ENCODE peak calls at places on chromosome X, in ten cellular contexts. One of them, this sample, is unnamed.
A peak's percentile ranks its signal among the peaks of the same experiment; 100 is the strongest.

GRCh38 chrX:110066488-110067225 is 63.7 kb downstream of the TMEM164 start:
- DNase-seq in small intestine: no peak
- DNase-seq in heart left ventricle: no peak
- DNase-seq in CD4-positive, alpha-beta T cell: no peak
- DNase-seq in hepatocyte: no peak
- DNase-seq in SK-N-SH: no peak
- DNase-seq in OCI-LY7: no peak
- DNase-seq in A673: no peak
- DNase-seq in AG04450: no peak
- DNase-seq in heart right ventricle: no peak
- DNase-seq in this sample: no peak

GRCh38 chrX:35622021-35622420 is 176.1 kb upstream of the MAGEB16 start:
- DNase-seq in small intestine: no peak
- DNase-seq in heart left ventricle: no peak
- DNase-seq in CD4-positive, alpha-beta T cell: no peak
- DNase-seq in hepatocyte: no peak
- DNase-seq in SK-N-SH: no peak
- DNase-seq in OCI-LY7: no peak
- DNase-seq in A673: no peak
- DNase-seq in AG04450: no peak
- DNase-seq in heart right ventricle: no peak
- DNase-seq in this sample: no peak

GRCh38 chrX:121504148-121504547 is 456.7 kb downstream of the GLUD2 start:
- DNase-seq in small intestine: no peak
- DNase-seq in heart left ventricle: no peak
- DNase-seq in CD4-positive, alpha-beta T cell: no peak
- DNase-seq in hepatocyte: no peak
- DNase-seq in SK-N-SH: no peak
- DNase-seq in OCI-LY7: no peak
- DNase-seq in A673: peak; percentile 0
- DNase-seq in AG04450: no peak
- DNase-seq in heart right ventricle: no peak
- DNase-seq in this sample: no peak

GRCh38 chrX:274904-275475 is 6.2 kb upstream of the PLCXD1 start:
- DNase-seq in small intestine: peak; percentile 71
- DNase-seq in heart left ventricle: peak; percentile 65
- DNase-seq in CD4-positive, alpha-beta T cell: no peak
- DNase-seq in hepatocyte: peak; percentile 72
- DNase-seq in SK-N-SH: no peak
- DNase-seq in OCI-LY7: no peak
- DNase-seq in A673: peak; percentile 64
- DNase-seq in AG04450: no peak
- DNase-seq in heart right ventricle: peak; percentile 54
- DNase-seq in this sample: peak; percentile 93

GRCh38 chrX:153504445-153505016 is 9.8 kb downstream of the BGN start:
- DNase-seq in small intestine: no peak
- DNase-seq in heart left ventricle: no peak
- DNase-seq in CD4-positive, alpha-beta T cell: no peak
- DNase-seq in hepatocyte: no peak
- DNase-seq in SK-N-SH: no peak
- DNase-seq in OCI-LY7: peak; percentile 9
- DNase-seq in A673: no peak
- DNase-seq in AG04450: no peak
- DNase-seq in heart right ventricle: no peak
- DNase-seq in this sample: no peak

GRCh38 chrX:39196192-39197102 is 395.2 kb downstream of the MID1IP1 start:
- DNase-seq in small intestine: peak; percentile 42
- DNase-seq in heart left ventricle: no peak
- DNase-seq in CD4-positive, alpha-beta T cell: no peak
- DNase-seq in hepatocyte: no peak
- DNase-seq in SK-N-SH: no peak
- DNase-seq in OCI-LY7: peak; percentile 11
- DNase-seq in A673: peak; percentile 62
- DNase-seq in AG04450: no peak
- DNase-seq in heart right ventricle: no peak
- DNase-seq in this sample: no peak

GRCh38 chrX:22134681-22135080 is 102.6 kb downstream of the PHEX start:
- DNase-seq in small intestine: no peak
- DNase-seq in heart left ventricle: no peak
- DNase-seq in CD4-positive, alpha-beta T cell: no peak
- DNase-seq in hepatocyte: peak; percentile 39
- DNase-seq in SK-N-SH: peak; percentile 47
- DNase-seq in OCI-LY7: no peak
- DNase-seq in A673: no peak
- DNase-seq in AG04450: peak; percentile 49
- DNase-seq in heart right ventricle: no peak
- DNase-seq in this sample: no peak

GRCh38 chrX:15675490-15675921 is 10.9 kb upstream of the CLTRN start:
- DNase-seq in small intestine: peak; percentile 77
- DNase-seq in heart left ventricle: peak; percentile 83
- DNase-seq in CD4-positive, alpha-beta T cell: peak; percentile 70
- DNase-seq in hepatocyte: peak; percentile 88
- DNase-seq in SK-N-SH: peak; percentile 86
- DNase-seq in OCI-LY7: peak; percentile 80
- DNase-seq in A673: peak; percentile 89
- DNase-seq in AG04450: no peak
- DNase-seq in heart right ventricle: peak; percentile 72
- DNase-seq in this sample: peak; percentile 79

GRCh38 chrX:1537031-1537715 is at the start of gene P2RY8:
- DNase-seq in small intestine: peak; percentile 35
- DNase-seq in heart left ventricle: peak; percentile 61
- DNase-seq in CD4-positive, alpha-beta T cell: peak; percentile 77
- DNase-seq in hepatocyte: peak; percentile 43
- DNase-seq in SK-N-SH: no peak
- DNase-seq in OCI-LY7: peak; percentile 91
- DNase-seq in A673: peak; percentile 83
- DNase-seq in AG04450: no peak
- DNase-seq in heart right ventricle: peak; percentile 37
- DNase-seq in this sample: no peak

GRCh38 chrX:12974217-12974796 is 603 bp upstream of the TMSB4X start:
- DNase-seq in small intestine: no peak
- DNase-seq in heart left ventricle: peak; percentile 79
- DNase-seq in CD4-positive, alpha-beta T cell: no peak
- DNase-seq in hepatocyte: peak; percentile 85
- DNase-seq in SK-N-SH: peak; percentile 46
- DNase-seq in OCI-LY7: peak; percentile 59
- DNase-seq in A673: peak; percentile 28
- DNase-seq in AG04450: no peak
- DNase-seq in heart right ventricle: peak; percentile 63
- DNase-seq in this sample: peak; percentile 54

GRCh38 chrX:35886135-35886534 is 33.4 kb upstream of the CFAP47 start:
- DNase-seq in small intestine: no peak
- DNase-seq in heart left ventricle: no peak
- DNase-seq in CD4-positive, alpha-beta T cell: no peak
- DNase-seq in hepatocyte: no peak
- DNase-seq in SK-N-SH: no peak
- DNase-seq in OCI-LY7: no peak
- DNase-seq in A673: no peak
- DNase-seq in AG04450: no peak
- DNase-seq in heart right ventricle: no peak
- DNase-seq in this sample: no peak

GRCh38 chrX:134669378-134670098 is 11.3 kb upstream of the PLAC1 start:
- DNase-seq in small intestine: no peak
- DNase-seq in heart left ventricle: peak; percentile 47
- DNase-seq in CD4-positive, alpha-beta T cell: no peak
- DNase-seq in hepatocyte: peak; percentile 55
- DNase-seq in SK-N-SH: peak; percentile 23
- DNase-seq in OCI-LY7: no peak
- DNase-seq in A673: no peak
- DNase-seq in AG04450: peak; percentile 78
- DNase-seq in heart right ventricle: peak; percentile 10
- DNase-seq in this sample: no peak

GRCh38 chrX:78476701-78477100 is 149.3 kb upstream of the CYSLTR1 start:
- DNase-seq in small intestine: no peak
- DNase-seq in heart left ventricle: no peak
- DNase-seq in CD4-positive, alpha-beta T cell: no peak
- DNase-seq in hepatocyte: no peak
- DNase-seq in SK-N-SH: no peak
- DNase-seq in OCI-LY7: no peak
- DNase-seq in A673: no peak
- DNase-seq in AG04450: no peak
- DNase-seq in heart right ventricle: no peak
- DNase-seq in this sample: no peak

GRCh38 chrX:48966796-48967579 is 4.7 kb downstream of the KCND1 start:
- DNase-seq in small intestine: no peak
- DNase-seq in heart left ventricle: no peak
- DNase-seq in CD4-positive, alpha-beta T cell: no peak
- DNase-seq in hepatocyte: no peak
- DNase-seq in SK-N-SH: no peak
- DNase-seq in OCI-LY7: no peak
- DNase-seq in A673: no peak
- DNase-seq in AG04450: no peak
- DNase-seq in heart right ventricle: no peak
- DNase-seq in this sample: no peak

GRCh38 chrX:118807151-118808017 is 16.2 kb upstream of the ZCCHC12 start:
- DNase-seq in small intestine: peak; percentile 34
- DNase-seq in heart left ventricle: no peak
- DNase-seq in CD4-positive, alpha-beta T cell: no peak
- DNase-seq in hepatocyte: peak; percentile 48
- DNase-seq in SK-N-SH: peak; percentile 45
- DNase-seq in OCI-LY7: peak; percentile 39
- DNase-seq in A673: peak; percentile 65
- DNase-seq in AG04450: no peak
- DNase-seq in heart right ventricle: no peak
- DNase-seq in this sample: peak; percentile 48

GRCh38 chrX:129247642-129248041 is 275.6 kb downstream of the SMARCA1 start:
- DNase-seq in small intestine: no peak
- DNase-seq in heart left ventricle: no peak
- DNase-seq in CD4-positive, alpha-beta T cell: no peak
- DNase-seq in hepatocyte: no peak
- DNase-seq in SK-N-SH: no peak
- DNase-seq in OCI-LY7: no peak
- DNase-seq in A673: no peak
- DNase-seq in AG04450: no peak
- DNase-seq in heart right ventricle: no peak
- DNase-seq in this sample: no peak

GRCh38 chrX:133926809-133927208 is 58.6 kb downstream of the GPC3 start:
- DNase-seq in small intestine: no peak
- DNase-seq in heart left ventricle: no peak
- DNase-seq in CD4-positive, alpha-beta T cell: no peak
- DNase-seq in hepatocyte: no peak
- DNase-seq in SK-N-SH: no peak
- DNase-seq in OCI-LY7: no peak
- DNase-seq in A673: no peak
- DNase-seq in AG04450: no peak
- DNase-seq in heart right ventricle: no peak
- DNase-seq in this sample: no peak

GRCh38 chrX:146054311-146054710 is 236.7 kb downstream of the SLITRK2 start:
- DNase-seq in small intestine: no peak
- DNase-seq in heart left ventricle: no peak
- DNase-seq in CD4-positive, alpha-beta T cell: no peak
- DNase-seq in hepatocyte: no peak
- DNase-seq in SK-N-SH: no peak
- DNase-seq in OCI-LY7: no peak
- DNase-seq in A673: no peak
- DNase-seq in AG04450: no peak
- DNase-seq in heart right ventricle: no peak
- DNase-seq in this sample: no peak

GRCh38 chrX:146056511-146057081 is 239.0 kb downstream of the SLITRK2 start:
- DNase-seq in small intestine: no peak
- DNase-seq in heart left ventricle: no peak
- DNase-seq in CD4-positive, alpha-beta T cell: no peak
- DNase-seq in hepatocyte: no peak
- DNase-seq in SK-N-SH: no peak
- DNase-seq in OCI-LY7: no peak
- DNase-seq in A673: no peak
- DNase-seq in AG04450: no peak
- DNase-seq in heart right ventricle: no peak
- DNase-seq in this sample: no peak

GRCh38 chrX:146055733-146056132 is 238.1 kb downstream of the SLITRK2 start:
- DNase-seq in small intestine: no peak
- DNase-seq in heart left ventricle: no peak
- DNase-seq in CD4-positive, alpha-beta T cell: no peak
- DNase-seq in hepatocyte: no peak
- DNase-seq in SK-N-SH: no peak
- DNase-seq in OCI-LY7: no peak
- DNase-seq in A673: no peak
- DNase-seq in AG04450: no peak
- DNase-seq in heart right ventricle: no peak
- DNase-seq in this sample: no peak
- H3K9me3 ChIP-seq in small intestine: no peaks in the 10 kb centered on the region
- H3K9me3 ChIP-seq in heart left ventricle: no peaks in the 10 kb centered on the region
- H3K9me3 ChIP-seq in CD4-positive, alpha-beta T cell: no peaks in the 10 kb centered on the region
- H3K9me3 ChIP-seq in hepatocyte: no peaks in the 10 kb centered on the region
- H3K9me3 ChIP-seq in SK-N-SH: no peaks in the 10 kb centered on the region
- H3K9me3 ChIP-seq in OCI-LY7: no peaks in the 10 kb centered on the region
- H3K9me3 ChIP-seq in A673: peaks cover 18% of the 10 kb centered on the region
- H3K9me3 ChIP-seq in AG04450: no peaks in the 10 kb centered on the region
- H3K9me3 ChIP-seq in heart right ventricle: no peaks in the 10 kb centered on the region
- H3K9me3 ChIP-seq in this sample: peaks cover 44% of the 10 kb centered on the region

GRCh38 chrX:63919081-63919480 is 134.1 kb upstream of the ARHGEF9 start:
- DNase-seq in small intestine: no peak
- DNase-seq in heart left ventricle: no peak
- DNase-seq in CD4-positive, alpha-beta T cell: no peak
- DNase-seq in hepatocyte: no peak
- DNase-seq in SK-N-SH: no peak
- DNase-seq in OCI-LY7: no peak
- DNase-seq in A673: no peak
- DNase-seq in AG04450: no peak
- DNase-seq in heart right ventricle: no peak
- DNase-seq in this sample: no peak
- H3K9me3 ChIP-seq in small intestine: no peaks in the 10 kb centered on the region
- H3K9me3 ChIP-seq in heart left ventricle: peaks cover 2% of the 10 kb centered on the region
- H3K9me3 ChIP-seq in CD4-positive, alpha-beta T cell: peaks cover 4% of the 10 kb centered on the region
- H3K9me3 ChIP-seq in hepatocyte: no peaks in the 10 kb centered on the region
- H3K9me3 ChIP-seq in SK-N-SH: no peaks in the 10 kb centered on the region
- H3K9me3 ChIP-seq in OCI-LY7: no peaks in the 10 kb centered on the region
- H3K9me3 ChIP-seq in A673: peaks cover 29% of the 10 kb centered on the region
- H3K9me3 ChIP-seq in AG04450: no peaks in the 10 kb centered on the region
- H3K9me3 ChIP-seq in heart right ventricle: peaks cover under 1% of the 10 kb centered on the region
- H3K9me3 ChIP-seq in this sample: peaks cover 69% of the 10 kb centered on the region

GRCh38 chrX:81577028-81577427 is 375.1 kb downstream of the SH3BGRL start:
- DNase-seq in small intestine: no peak
- DNase-seq in heart left ventricle: no peak
- DNase-seq in CD4-positive, alpha-beta T cell: no peak
- DNase-seq in hepatocyte: no peak
- DNase-seq in SK-N-SH: no peak
- DNase-seq in OCI-LY7: no peak
- DNase-seq in A673: no peak
- DNase-seq in AG04450: no peak
- DNase-seq in heart right ventricle: no peak
- DNase-seq in this sample: no peak
- H3K9me3 ChIP-seq in small intestine: no peaks in the 10 kb centered on the region
- H3K9me3 ChIP-seq in heart left ventricle: no peaks in the 10 kb centered on the region
- H3K9me3 ChIP-seq in CD4-positive, alpha-beta T cell: no peaks in the 10 kb centered on the region
- H3K9me3 ChIP-seq in hepatocyte: no peaks in the 10 kb centered on the region
- H3K9me3 ChIP-seq in SK-N-SH: no peaks in the 10 kb centered on the region
- H3K9me3 ChIP-seq in OCI-LY7: no peaks in the 10 kb centered on the region
- H3K9me3 ChIP-seq in A673: peaks cover 11% of the 10 kb centered on the region
- H3K9me3 ChIP-seq in AG04450: peaks cover 5% of the 10 kb centered on the region
- H3K9me3 ChIP-seq in heart right ventricle: no peaks in the 10 kb centered on the region
- H3K9me3 ChIP-seq in this sample: peaks cover 20% of the 10 kb centered on the region

DNA sequence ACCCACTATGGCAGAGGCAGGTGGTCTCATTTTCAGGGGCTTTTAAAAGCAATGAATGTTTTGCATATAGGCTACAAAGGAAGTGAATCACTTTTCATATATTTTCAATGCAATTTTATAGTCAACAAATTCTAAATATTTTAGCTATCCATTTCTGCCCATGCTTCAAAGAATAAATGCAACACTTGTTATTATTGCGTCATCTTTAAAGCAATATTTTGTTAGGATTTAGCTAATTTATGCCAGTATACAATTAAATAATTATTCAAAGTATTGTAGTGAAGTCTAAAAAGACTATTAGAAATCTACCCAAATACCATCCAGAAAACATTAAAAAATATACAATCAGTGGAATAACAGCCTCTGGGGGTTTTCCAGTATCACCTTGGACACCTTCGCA is 509.1 kb upstream of the SPANXN1 start:
- DNase-seq in small intestine: no peak
- DNase-seq in heart left ventricle: no peak
- DNase-seq in CD4-positive, alpha-beta T cell: no peak
- DNase-seq in hepatocyte: no peak
- DNase-seq in SK-N-SH: no peak
- DNase-seq in OCI-LY7: no peak
- DNase-seq in A673: no peak
- DNase-seq in AG04450: no peak
- DNase-seq in heart right ventricle: no peak
- DNase-seq in this sample: no peak
- H3K9me3 ChIP-seq in small intestine: no peaks in the 10 kb centered on the region
- H3K9me3 ChIP-seq in heart left ventricle: no peaks in the 10 kb centered on the region
- H3K9me3 ChIP-seq in CD4-positive, alpha-beta T cell: no peaks in the 10 kb centered on the region
- H3K9me3 ChIP-seq in hepatocyte: no peaks in the 10 kb centered on the region
- H3K9me3 ChIP-seq in SK-N-SH: no peaks in the 10 kb centered on the region
- H3K9me3 ChIP-seq in OCI-LY7: no peaks in the 10 kb centered on the region
- H3K9me3 ChIP-seq in A673: peaks cover 3% of the 10 kb centered on the region
- H3K9me3 ChIP-seq in AG04450: no peaks in the 10 kb centered on the region
- H3K9me3 ChIP-seq in heart right ventricle: no peaks in the 10 kb centered on the region
- H3K9me3 ChIP-seq in this sample: peaks cover 10% of the 10 kb centered on the region

This sample was measured in H9.